ENCODE peak calls at places on chromosomes 7 and 10, in five cellular contexts. E is HCT116, W is kidney, M is adrenal gland, D is GM06990. V is an unnamed sample.

GRCh38 chr7:151381083-151381332 is 28.8 kb downstream of the WDR86 start:
- DNase-seq in E (no peak), W (no peak), M (no peak), D (no peak), V (no peak)

GRCh38 chr10:70702193-70702763 is 30.0 kb downstream of the ADAMTS14 start:
- DNase-seq in E (no peak), W (no peak), M (no peak), D (no peak), V (no peak)

GRCh38 chr10:114504769-114505579 is 100.7 kb upstream of the AFAP1L2 start:
- DNase-seq in E (no peak), W (no peak), M (peak; percentile 72), D (no peak), V (no peak)

GRCh38 chr10:22243321-22243720 is 25.5 kb upstream of the EBLN1 start:
- DNase-seq in E (no peak), W (no peak), M (no peak), D (no peak), V (no peak)

GRCh38 chr7:72309476-72309875 is 102.7 kb downstream of the CALN1 start:
- DNase-seq in E (no peak), W (no peak), M (peak; percentile 70), D (no peak), V (no peak)

GRCh38 chr10:35626971-35627507 is 15.1 kb downstream of the FZD8 start:
- DNase-seq in E (no peak), W (no peak), M (no peak), D (no peak), V (no peak)

GRCh38 chr10:124223711-124224085 is 130.3 kb upstream of the CHST15 start:
- DNase-seq in E (no peak), W (no peak), M (peak; percentile 44), D (no peak), V (no peak)

GRCh38 chr7:75690121-75690523 is 48.6 kb downstream of the HIP1 start:
- DNase-seq in E (no peak), W (no peak), M (no peak), D (peak; percentile 44), V (no peak)

GRCh38 chr7:17021205-17021604 is 139.4 kb upstream of the AGR3 start:
- DNase-seq in E (no peak), W (no peak), M (no peak), D (no peak), V (no peak)

DNA sequence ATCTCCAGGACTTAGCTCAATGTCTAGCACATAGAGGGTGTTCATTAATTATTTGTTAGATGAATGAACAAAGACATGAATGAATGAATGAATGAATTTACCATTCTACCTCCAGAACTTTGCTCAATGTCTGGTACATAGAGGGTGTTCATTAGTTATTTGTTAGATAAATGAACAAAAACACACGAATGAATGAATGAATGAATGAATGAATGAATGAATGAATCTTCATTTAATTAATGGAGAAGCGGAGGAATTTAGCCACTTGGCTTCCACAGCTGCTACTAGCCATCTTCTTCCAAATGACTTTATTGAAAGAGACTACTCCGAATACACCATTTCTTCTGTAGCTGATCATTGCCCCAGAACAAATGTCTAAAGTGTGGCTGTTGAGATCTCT is 368.9 kb downstream of the FRMD4A start:
- DNase-seq in E (no peak), W (no peak), M (no peak), D (no peak), V (no peak)
- TF ChIP-seq CTCF in E (no peak), W (no peak), M (no peak), D (no peak), V (no peak)

GRCh38 chr7:83469491-83469890 is 179.4 kb downstream of the SEMA3E start:
- DNase-seq in E (no peak), W (no peak), M (no peak), D (no peak), V (no peak)

GRCh38 chr7:83478601-83479000 is 170.3 kb downstream of the SEMA3E start:
- DNase-seq in E (no peak), W (no peak), M (no peak), D (no peak), V (no peak)

GRCh38 chr7:83476501-83476900 is 172.4 kb downstream of the SEMA3E start:
- DNase-seq in E (no peak), W (no peak), M (no peak), D (no peak), V (no peak)

GRCh38 chr7:83472376-83472775 is 176.6 kb downstream of the SEMA3E start:
- DNase-seq in E (no peak), W (no peak), M (no peak), D (no peak), V (no peak)

GRCh38 chr7:83475403-83475802 is 173.5 kb downstream of the SEMA3E start:
- DNase-seq in E (peak; percentile 12), W (no peak), M (no peak), D (no peak), V (no peak)
- TF ChIP-seq CTCF in E (no peak), W (no peak), M (no peak), D (peak; percentile 25), V (no peak)

GRCh38 chr10:13099144-13099665 is 758 bp upstream of the OPTN start:
- DNase-seq in E (peak; percentile 54), W (peak; percentile 75), M (peak; percentile 83), D (peak; percentile 60), V (peak; percentile 64)
- TF ChIP-seq CTCF in E (peak; percentile 25), W (peak; percentile 39), M (no peak), D (peak; percentile 71), V (peak; percentile 41)

DNA sequence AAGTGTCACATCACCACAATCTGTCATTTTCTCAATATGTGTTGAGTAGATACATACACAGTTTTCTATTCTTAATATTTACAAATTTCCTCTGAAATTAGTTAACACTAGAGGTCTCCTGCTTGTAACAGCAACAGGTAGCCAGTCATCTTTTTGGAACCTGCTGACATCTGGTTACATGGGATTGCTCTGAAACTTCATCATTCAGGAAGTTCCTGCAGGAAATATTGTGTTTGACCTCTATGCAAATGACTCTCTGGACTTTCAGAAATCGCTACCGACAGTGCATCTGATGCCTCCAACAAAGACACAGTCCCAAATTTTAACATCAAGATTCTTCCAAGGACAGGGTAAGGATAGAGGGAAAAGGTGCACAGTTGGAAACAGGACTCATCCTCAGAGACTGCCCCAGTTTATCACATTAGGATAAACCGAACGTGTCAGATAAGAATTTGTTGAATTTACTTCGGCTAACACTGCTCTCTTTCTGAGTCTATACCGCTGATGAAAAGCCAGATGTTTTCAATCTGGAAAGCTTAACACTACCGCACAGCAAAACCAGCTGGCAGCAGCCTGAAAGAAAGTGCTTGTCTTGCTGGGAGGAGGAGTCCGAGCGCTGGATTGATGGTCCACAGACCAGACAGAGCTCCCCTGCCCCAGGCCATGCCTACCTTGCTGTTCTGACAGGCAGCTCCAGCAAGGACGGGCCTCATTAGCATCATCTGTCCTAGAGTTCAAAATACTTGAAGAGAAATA is 633.4 kb downstream of the PARD3 start:
- DNase-seq in E (no peak), W (no peak), M (peak; percentile 58), D (no peak), V (no peak)
- TF ChIP-seq CTCF in E (no peak), W (no peak), M (no peak), D (no peak), V (no peak)

DNA sequence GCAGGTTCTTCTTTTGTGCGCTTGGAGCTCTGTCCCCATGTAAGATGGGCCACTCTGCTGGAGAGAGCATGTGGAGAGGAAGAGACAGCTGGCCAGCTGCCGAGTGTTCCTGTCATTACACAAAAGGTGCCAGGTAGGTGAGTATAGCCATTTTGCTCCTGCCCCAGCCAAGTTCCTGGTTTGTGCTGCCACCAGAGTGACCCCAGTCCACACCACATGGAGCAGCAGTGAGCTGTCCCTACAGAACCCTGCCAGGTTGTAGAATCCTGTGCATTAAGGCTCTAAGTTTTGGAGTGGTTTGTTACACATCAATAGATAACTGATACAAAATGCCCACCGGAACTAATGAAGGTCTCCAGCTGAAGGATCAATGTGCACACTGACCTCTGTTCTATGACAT is 84.6 kb upstream of the GHITM start:
- DNase-seq in E (no peak), W (no peak), M (no peak), D (no peak), V (no peak)
- TF ChIP-seq CTCF in E (no peak), W (no peak), M (no peak), D (peak; percentile 21), V (no peak)

GRCh38 chr7:87886875-87887274 is 10.6 kb downstream of the DBF4 start:
- DNase-seq in E (peak; percentile 3), W (no peak), M (no peak), D (no peak), V (no peak)
- TF ChIP-seq CTCF in E (peak; percentile 37), W (peak; percentile 26), M (peak; percentile 61), D (peak; percentile 19), V (no peak)

DNA sequence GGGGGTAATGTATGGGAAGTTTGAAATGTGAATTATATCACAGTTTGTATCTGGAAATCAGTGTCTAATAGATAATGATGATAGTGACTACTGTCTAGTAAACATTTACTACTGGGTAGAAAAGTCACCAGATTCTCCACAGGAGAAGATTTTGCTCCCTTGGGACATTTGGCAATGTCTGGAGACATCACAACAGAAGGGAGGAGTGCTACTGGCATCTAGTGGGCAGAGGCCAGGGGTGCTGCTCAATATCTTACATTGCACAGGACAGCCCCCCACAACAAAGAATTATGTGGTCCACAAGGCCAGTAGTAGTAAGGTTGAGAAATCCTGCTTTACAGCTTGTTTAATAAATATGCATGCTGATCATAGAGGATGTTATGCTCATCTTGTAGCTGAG is 92.3 kb upstream of the PRPS1L1 start:
- DNase-seq in E (peak; percentile 3), W (no peak), M (no peak), D (no peak), V (no peak)
- TF ChIP-seq CTCF in E (peak; percentile 35), W (no peak), M (no peak), D (peak; percentile 4), V (no peak)

V was measured in ovary.